ENCODE peak calls at places on chromosomes 4 and X, in eight cellular contexts. U, V, Z, B, M, D, K and L are unnamed samples. For H3K9me3, the result is how much of the 10 kb centered on the place peaks cover.

GRCh38 chrX:2690856-2691542 is at the start of gene CD99:
- DNase-seq in U (peak), V (peak), Z (peak), B (peak), M (peak), D (peak), K (peak), L (peak)

GRCh38 chr4:89221175-89221867 is 86.3 kb downstream of the GPRIN3 start:
- DNase-seq in U (no peak), V (no peak), Z (no peak), B (no peak), M (no peak), D (no peak), K (no peak), L (peak)

GRCh38 chr4:83516042-83516772 is 19.7 kb upstream of the GPAT3 start:
- DNase-seq in U (no peak), V (peak), Z (no peak), B (no peak), M (peak), D (no peak), K (no peak), L (peak)

GRCh38 chrX:20347486-20347885 is 80.8 kb upstream of the RPS6KA3 start:
- DNase-seq in U (no peak), V (peak), Z (no peak), B (no peak), M (no peak), D (no peak), K (no peak), L (peak)

GRCh38 chrX:16885628-16886027 is 15.5 kb upstream of the RBBP7 start:
- DNase-seq in U (no peak), V (no peak), Z (no peak), B (no peak), M (no peak), D (peak), K (no peak), L (no peak)

GRCh38 chr4:24527371-24527770 is 57.0 kb downstream of the DHX15 start:
- DNase-seq in U (no peak), V (no peak), Z (no peak), B (no peak), M (no peak), D (no peak), K (no peak), L (peak)

GRCh38 chr4:26884486-26884988 is 23.9 kb downstream of the STIM2 start:
- DNase-seq in U (no peak), V (no peak), Z (peak), B (no peak), M (no peak), D (no peak), K (no peak), L (no peak)

GRCh38 chr4:47490550-47490949 is 5.5 kb downstream of the ATP10D start:
- DNase-seq in U (no peak), V (peak), Z (peak), B (no peak), M (no peak), D (peak), K (no peak), L (no peak)

GRCh38 chrX:43604753-43605152 is 51.3 kb upstream of the MAOA start:
- DNase-seq in U (no peak), V (no peak), Z (no peak), B (no peak), M (no peak), D (no peak), K (no peak), L (no peak)

GRCh38 chrX:34638116-34638515 is 19.0 kb downstream of the TMEM47 start:
- DNase-seq in U (no peak), V (no peak), Z (peak), B (no peak), M (no peak), D (peak), K (no peak), L (peak)

GRCh38 chr4:147831452-147832192 is 99.7 kb downstream of the ARHGAP10 start:
- DNase-seq in U (no peak), V (peak), Z (no peak), B (peak), M (peak), D (no peak), K (peak), L (peak)

GRCh38 chrX:70769659-70770232 is 138.8 kb downstream of the TEX11 start:
- DNase-seq in U (no peak), V (no peak), Z (no peak), B (no peak), M (no peak), D (peak), K (no peak), L (peak)

GRCh38 chrX:117957128-117957527 is 159.5 kb downstream of the KLHL13 start:
- DNase-seq in U (no peak), V (peak), Z (no peak), B (no peak), M (no peak), D (no peak), K (no peak), L (peak)

GRCh38 chrX:129235903-129236302 is 287.4 kb downstream of the SMARCA1 start:
- DNase-seq in U (no peak), V (peak), Z (no peak), B (no peak), M (no peak), D (no peak), K (no peak), L (no peak)

GRCh38 chrX:46865281-46865680 is 28.4 kb downstream of the RP2 start:
- DNase-seq in U (no peak), V (peak), Z (no peak), B (no peak), M (no peak), D (no peak), K (no peak), L (peak)

GRCh38 chrX:119482041-119482440 is 13.8 kb downstream of the SLC25A5 start:
- DNase-seq in U (no peak), V (no peak), Z (no peak), B (peak), M (no peak), D (no peak), K (no peak), L (no peak)

GRCh38 chr4:86990510-86990909 is 55.7 kb downstream of the AFF1 start:
- DNase-seq in U (no peak), V (no peak), Z (no peak), B (no peak), M (no peak), D (no peak), K (no peak), L (no peak)

GRCh38 chr4:88533937-88534750 is 10.6 kb upstream of the PYURF start:
- DNase-seq in U (no peak), V (peak), Z (no peak), B (no peak), M (no peak), D (no peak), K (no peak), L (peak)

GRCh38 chr4:86653237-86653865 is 59.2 kb downstream of the PTPN13 start:
- DNase-seq in U (no peak), V (no peak), Z (no peak), B (no peak), M (no peak), D (no peak), K (peak), L (no peak)

GRCh38 chrX:119401569-119401968 is 2.4 kb downstream of the SLC25A43 start:
- DNase-seq in U (no peak), V (no peak), Z (no peak), B (no peak), M (no peak), D (no peak), K (no peak), L (no peak)

GRCh38 chr4:64598068-64598467 is 188.8 kb upstream of the TECRL start:
- DNase-seq in U (no peak), V (no peak), Z (no peak), B (no peak), M (no peak), D (no peak), K (no peak), L (no peak)

GRCh38 chr4:185846550-185847210 is 34.7 kb upstream of the SORBS2 start:
- DNase-seq in U (no peak), V (no peak), Z (no peak), B (no peak), M (no peak), D (no peak), K (no peak), L (no peak)

GRCh38 chr4:152778656-152779512 is 646 bp downstream of the TIGD4 start:
- DNase-seq in U (no peak), V (peak), Z (no peak), B (peak), M (peak), D (peak), K (peak), L (peak)

GRCh38 chrX:134520860-134521390 is 61.0 kb downstream of the HPRT1 start:
- DNase-seq in U (no peak), V (peak), Z (peak), B (no peak), M (no peak), D (peak), K (peak), L (peak)

GRCh38 chr4:94390804-94391410 is 48.3 kb upstream of the HPGDS start:
- DNase-seq in U (no peak), V (no peak), Z (no peak), B (no peak), M (no peak), D (no peak), K (no peak), L (peak)

GRCh38 chrX:136046295-136046894 is 61.2 kb downstream of the SLC9A6 start:
- DNase-seq in U (no peak), V (peak), Z (no peak), B (no peak), M (no peak), D (no peak), K (no peak), L (no peak)

DNA sequence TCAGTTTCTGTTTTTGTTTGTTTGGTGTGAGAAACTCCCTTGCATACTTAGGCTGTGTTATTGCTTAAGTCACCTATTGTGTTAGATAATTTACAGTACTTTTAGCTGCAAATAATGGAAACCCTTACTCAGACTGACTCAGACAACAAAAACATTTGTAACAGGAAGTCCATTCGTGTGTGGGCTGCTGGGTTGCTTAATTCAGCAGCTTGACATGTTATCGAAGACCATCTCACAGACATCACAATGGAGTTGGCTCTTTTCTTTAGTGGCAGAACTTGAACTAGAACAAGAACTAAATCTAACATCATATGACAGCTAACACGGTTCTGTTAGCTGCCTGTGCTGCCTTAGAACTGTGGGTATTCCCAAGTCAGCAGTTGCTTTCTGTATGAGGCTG is 9.9 kb upstream of the GABRE start:
- DNase-seq in U (no peak), V (peak), Z (no peak), B (no peak), M (no peak), D (no peak), K (no peak), L (peak)
- H3K9me3 ChIP-seq in U (under half), V (under half), Z (under half), B (under half), M (under half), D (under half), K (under half), L (under half)

GRCh38 chr4:72666910-72667309 is 97.9 kb upstream of the ADAMTS3 start:
- DNase-seq in U (no peak), V (no peak), Z (no peak), B (no peak), M (no peak), D (no peak), K (no peak), L (no peak)
- H3K4me3 ChIP-seq in U (no peak), V (no peak), Z (no peak), B (no peak), M (no peak), D (no peak), K (no peak), L (no peak)

DNA sequence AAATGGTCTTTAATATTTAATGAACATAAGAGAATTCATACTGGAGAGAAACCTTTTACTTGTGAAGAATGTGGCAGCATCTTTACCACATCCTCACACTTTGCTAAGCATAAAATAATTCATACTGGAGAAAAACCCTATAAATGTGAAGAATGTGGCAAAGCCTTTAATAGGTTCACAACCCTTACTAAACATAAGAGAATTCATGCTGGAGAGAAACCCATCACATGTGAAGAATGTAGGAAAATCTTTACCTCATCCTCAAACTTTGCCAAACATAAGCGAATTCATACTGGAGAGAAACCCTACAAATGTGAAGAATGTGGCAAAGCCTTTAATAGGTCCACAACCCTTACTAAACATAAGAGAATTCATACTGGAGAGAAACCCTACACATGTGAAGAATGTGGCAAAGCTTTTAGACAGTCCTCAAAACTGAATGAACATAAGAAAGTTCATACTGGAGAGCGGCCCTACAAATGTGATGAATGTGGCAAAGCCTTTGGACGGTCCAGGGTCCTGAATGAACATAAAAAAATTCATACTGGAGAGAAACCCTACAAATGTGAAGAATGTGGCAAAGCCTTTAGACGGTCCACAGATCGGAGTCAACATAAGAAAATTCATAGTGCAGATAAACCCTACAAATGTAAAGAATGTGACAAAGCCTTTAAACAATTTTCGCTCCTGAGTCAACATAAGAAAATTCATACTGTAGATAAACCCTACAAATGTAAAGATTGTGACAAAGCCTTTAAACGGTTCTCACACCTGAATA is 35.6 kb downstream of the ZNF141 start:
- DNase-seq in U (no peak), V (no peak), Z (no peak), B (no peak), M (no peak), D (no peak), K (no peak), L (no peak)
- H3K9me3 ChIP-seq in U (half or more), V (under half), Z (under half), B (half or more), M (under half), D (under half), K (half or more), L (half or more)

GRCh38 chrX:82816001-82816400 is 692.1 kb upstream of the POU3F4 start:
- DNase-seq in U (no peak), V (no peak), Z (no peak), B (no peak), M (no peak), D (no peak), K (no peak), L (no peak)
- H3K4me3 ChIP-seq in U (no peak), V (no peak), Z (no peak), B (no peak), M (no peak), D (no peak), K (no peak), L (no peak)

GRCh38 chr4:18914182-18914581 is 892.6 kb upstream of the LCORL start:
- DNase-seq in U (no peak), V (peak), Z (no peak), B (no peak), M (no peak), D (no peak), K (no peak), L (no peak)
- H3K9me3 ChIP-seq in U (under half), V (under half), Z (under half), B (under half), M (under half), D (under half), K (under half), L (under half)

GRCh38 chrX:23333842-23334535 is 660 bp upstream of the PTCHD1 start:
- DNase-seq in U (peak), V (no peak), Z (peak), B (peak), M (no peak), D (no peak), K (peak), L (no peak)
- H3K4me3 ChIP-seq in U (peak), V (no peak), Z (peak), B (peak), M (peak), D (peak), K (no peak), L (no peak)

GRCh38 chr4:109435635-109436034 is 2.0 kb downstream of the SEC24B start:
- DNase-seq in U (no peak), V (no peak), Z (no peak), B (no peak), M (no peak), D (no peak), K (no peak), L (peak)
- H3K9me3 ChIP-seq in U (under half), V (under half), Z (under half), B (under half), M (under half), D (under half), K (under half), L (under half)

GRCh38 chr4:75722417-75722816 is 2.0 kb upstream of the USO1 start:
- DNase-seq in U (no peak), V (no peak), Z (no peak), B (no peak), M (no peak), D (no peak), K (no peak), L (no peak)
- H3K4me3 ChIP-seq in U (no peak), V (no peak), Z (peak), B (no peak), M (no peak), D (no peak), K (no peak), L (no peak)

GRCh38 chr4:54897590-54897989 is 227.8 kb downstream of the KDR start:
- DNase-seq in U (no peak), V (peak), Z (no peak), B (no peak), M (no peak), D (no peak), K (no peak), L (peak)
- H3K9me3 ChIP-seq in U (under half), V (under half), Z (under half), B (under half), M (under half), D (under half), K (under half), L (under half)

GRCh38 chr4:184028571-184028996 is 123.5 kb downstream of the STOX2 start:
- DNase-seq in U (peak), V (no peak), Z (no peak), B (no peak), M (no peak), D (peak), K (no peak), L (no peak)
- H3K4me3 ChIP-seq in U (peak), V (no peak), Z (no peak), B (no peak), M (no peak), D (peak), K (no peak), L (peak)